ENCODE peak calls at places on chromosomes 12 and 14, in eight cellular contexts. One of them, this sample, is unnamed.

GRCh38 chr14:35400707-35401421 is 3.7 kb downstream of the NFKBIA start:
- DNase-seq in mesothelial cell of epicardium: no peak
- DNase-seq in HEK293T: no peak
- DNase-seq in psoas muscle: no peak
- DNase-seq in NCI-H774: no peak
- DNase-seq in vagina: no peak
- DNase-seq in caudate nucleus: peak; percentile 37
- DNase-seq in dorsolateral prefrontal cortex: no peak
- DNase-seq in this sample: peak; percentile 73

GRCh38 chr14:93219103-93219726 is 12.2 kb downstream of the UBR7 start:
- DNase-seq in vagina: no peak
- DNase-seq in HEK293T: peak; percentile 46
- DNase-seq in psoas muscle: no peak
- DNase-seq in caudate nucleus: no peak
- DNase-seq in NCI-H774: peak; percentile 21
- DNase-seq in dorsolateral prefrontal cortex: no peak
- DNase-seq in mesothelial cell of epicardium: no peak
- DNase-seq in this sample: peak; percentile 67

GRCh38 chr14:26687438-26687837 is 89.6 kb upstream of the NOVA1 start:
- DNase-seq in HEK293T: no peak
- DNase-seq in psoas muscle: no peak
- DNase-seq in dorsolateral prefrontal cortex: no peak
- DNase-seq in NCI-H774: no peak
- DNase-seq in vagina: no peak
- DNase-seq in mesothelial cell of epicardium: no peak
- DNase-seq in caudate nucleus: no peak
- DNase-seq in this sample: no peak

GRCh38 chr14:101657372-101657771 is 96.1 kb downstream of the DIO3 start:
- DNase-seq in psoas muscle: no peak
- DNase-seq in NCI-H774: no peak
- DNase-seq in dorsolateral prefrontal cortex: no peak
- DNase-seq in mesothelial cell of epicardium: no peak
- DNase-seq in caudate nucleus: no peak
- DNase-seq in vagina: no peak
- DNase-seq in HEK293T: no peak
- DNase-seq in this sample: no peak

GRCh38 chr12:34399631-34400422 is 377.5 kb downstream of the ALG10 start:
- DNase-seq in dorsolateral prefrontal cortex: peak; percentile 26
- DNase-seq in NCI-H774: no peak
- DNase-seq in caudate nucleus: no peak
- DNase-seq in mesothelial cell of epicardium: no peak
- DNase-seq in HEK293T: peak; percentile 0
- DNase-seq in vagina: peak; percentile 91
- DNase-seq in psoas muscle: peak; percentile 4
- DNase-seq in this sample: no peak

GRCh38 chr12:53618340-53618739 is 7.8 kb downstream of the ATF7 start:
- DNase-seq in psoas muscle: no peak
- DNase-seq in vagina: no peak
- DNase-seq in mesothelial cell of epicardium: no peak
- DNase-seq in NCI-H774: no peak
- DNase-seq in caudate nucleus: no peak
- DNase-seq in HEK293T: no peak
- DNase-seq in dorsolateral prefrontal cortex: no peak
- DNase-seq in this sample: no peak

GRCh38 chr14:73988065-73988464 is 31.0 kb downstream of the ENTPD5 start:
- DNase-seq in dorsolateral prefrontal cortex: no peak
- DNase-seq in mesothelial cell of epicardium: no peak
- DNase-seq in NCI-H774: no peak
- DNase-seq in HEK293T: no peak
- DNase-seq in caudate nucleus: no peak
- DNase-seq in psoas muscle: no peak
- DNase-seq in vagina: no peak
- DNase-seq in this sample: no peak

GRCh38 chr14:80618751-80619329 is 322.7 kb downstream of the CEP128 start:
- DNase-seq in psoas muscle: no peak
- DNase-seq in NCI-H774: no peak
- DNase-seq in dorsolateral prefrontal cortex: no peak
- DNase-seq in vagina: no peak
- DNase-seq in HEK293T: no peak
- DNase-seq in mesothelial cell of epicardium: no peak
- DNase-seq in caudate nucleus: no peak
- DNase-seq in this sample: no peak

GRCh38 chr14:72549848-72550247 is 344.1 kb downstream of the DPF3 start:
- DNase-seq in vagina: no peak
- DNase-seq in mesothelial cell of epicardium: no peak
- DNase-seq in HEK293T: no peak
- DNase-seq in caudate nucleus: no peak
- DNase-seq in NCI-H774: no peak
- DNase-seq in psoas muscle: no peak
- DNase-seq in dorsolateral prefrontal cortex: no peak
- DNase-seq in this sample: no peak

GRCh38 chr12:52066346-52067080 is 3.3 kb upstream of the ATG101 start:
- DNase-seq in NCI-H774: no peak
- DNase-seq in caudate nucleus: no peak
- DNase-seq in vagina: no peak
- DNase-seq in HEK293T: no peak
- DNase-seq in dorsolateral prefrontal cortex: no peak
- DNase-seq in mesothelial cell of epicardium: no peak
- DNase-seq in psoas muscle: no peak
- DNase-seq in this sample: no peak

GRCh38 chr12:42862055-42862454 is 272.5 kb upstream of the PRICKLE1 start:
- DNase-seq in NCI-H774: no peak
- DNase-seq in psoas muscle: no peak
- DNase-seq in dorsolateral prefrontal cortex: no peak
- DNase-seq in caudate nucleus: no peak
- DNase-seq in mesothelial cell of epicardium: no peak
- DNase-seq in HEK293T: no peak
- DNase-seq in vagina: no peak
- DNase-seq in this sample: no peak

GRCh38 chr14:95739356-95739755 is 25.4 kb upstream of the TCL1A start:
- DNase-seq in psoas muscle: no peak
- DNase-seq in HEK293T: no peak
- DNase-seq in caudate nucleus: no peak
- DNase-seq in vagina: no peak
- DNase-seq in mesothelial cell of epicardium: no peak
- DNase-seq in dorsolateral prefrontal cortex: no peak
- DNase-seq in NCI-H774: no peak
- DNase-seq in this sample: no peak

GRCh38 chr12:55875704-55876103 is 33.0 kb upstream of the MMP19 start:
- DNase-seq in dorsolateral prefrontal cortex: no peak
- DNase-seq in caudate nucleus: no peak
- DNase-seq in HEK293T: no peak
- DNase-seq in mesothelial cell of epicardium: no peak
- DNase-seq in NCI-H774: no peak
- DNase-seq in psoas muscle: no peak
- DNase-seq in vagina: no peak
- DNase-seq in this sample: no peak

GRCh38 chr12:98939350-98939749 is 294.3 kb downstream of the APAF1 start:
- DNase-seq in HEK293T: peak; percentile 21
- DNase-seq in caudate nucleus: no peak
- DNase-seq in dorsolateral prefrontal cortex: no peak
- DNase-seq in mesothelial cell of epicardium: no peak
- DNase-seq in NCI-H774: no peak
- DNase-seq in vagina: no peak
- DNase-seq in psoas muscle: no peak
- DNase-seq in this sample: peak; percentile 2

GRCh38 chr14:62066304-62066703 is 304.1 kb downstream of the SNAPC1 start:
- DNase-seq in mesothelial cell of epicardium: no peak
- DNase-seq in psoas muscle: no peak
- DNase-seq in vagina: no peak
- DNase-seq in NCI-H774: no peak
- DNase-seq in HEK293T: no peak
- DNase-seq in dorsolateral prefrontal cortex: no peak
- DNase-seq in caudate nucleus: no peak
- DNase-seq in this sample: no peak

GRCh38 chr12:96177013-96177412 is 17.2 kb upstream of the ELK3 start:
- DNase-seq in caudate nucleus: no peak
- DNase-seq in vagina: no peak
- DNase-seq in mesothelial cell of epicardium: no peak
- DNase-seq in psoas muscle: no peak
- DNase-seq in HEK293T: no peak
- DNase-seq in dorsolateral prefrontal cortex: no peak
- DNase-seq in NCI-H774: no peak
- DNase-seq in this sample: no peak

GRCh38 chr12:24997970-24998582 is 49.2 kb upstream of the BCAT1 start:
- DNase-seq in NCI-H774: no peak
- DNase-seq in caudate nucleus: no peak
- DNase-seq in HEK293T: no peak
- DNase-seq in dorsolateral prefrontal cortex: no peak
- DNase-seq in psoas muscle: no peak
- DNase-seq in vagina: no peak
- DNase-seq in mesothelial cell of epicardium: no peak
- DNase-seq in this sample: no peak

GRCh38 chr12:6254491-6254890 is 54.3 kb downstream of the CD9 start:
- DNase-seq in mesothelial cell of epicardium: no peak
- DNase-seq in NCI-H774: no peak
- DNase-seq in vagina: no peak
- DNase-seq in psoas muscle: no peak
- DNase-seq in caudate nucleus: no peak
- DNase-seq in HEK293T: no peak
- DNase-seq in dorsolateral prefrontal cortex: no peak
- DNase-seq in this sample: no peak

GRCh38 chr12:122437656-122438121 is 15.2 kb upstream of the CLIP1 start:
- DNase-seq in HEK293T: no peak
- DNase-seq in dorsolateral prefrontal cortex: peak; percentile 86
- DNase-seq in vagina: no peak
- DNase-seq in caudate nucleus: peak; percentile 38
- DNase-seq in psoas muscle: peak; percentile 68
- DNase-seq in NCI-H774: no peak
- DNase-seq in mesothelial cell of epicardium: no peak
- DNase-seq in this sample: no peak

GRCh38 chr12:12741705-12742104 is 24.5 kb downstream of the CDKN1B start:
- DNase-seq in HEK293T: no peak
- DNase-seq in psoas muscle: no peak
- DNase-seq in caudate nucleus: no peak
- DNase-seq in mesothelial cell of epicardium: no peak
- DNase-seq in vagina: no peak
- DNase-seq in NCI-H774: no peak
- DNase-seq in dorsolateral prefrontal cortex: no peak
- DNase-seq in this sample: no peak

GRCh38 chr14:59282366-59282765 is 93.9 kb downstream of the DAAM1 start:
- DNase-seq in vagina: no peak
- DNase-seq in psoas muscle: no peak
- DNase-seq in dorsolateral prefrontal cortex: no peak
- DNase-seq in caudate nucleus: no peak
- DNase-seq in NCI-H774: no peak
- DNase-seq in HEK293T: no peak
- DNase-seq in mesothelial cell of epicardium: no peak
- DNase-seq in this sample: no peak

GRCh38 chr12:122203968-122204828 is 689 bp downstream of the B3GNT4 start:
- DNase-seq in mesothelial cell of epicardium: no peak
- DNase-seq in dorsolateral prefrontal cortex: no peak
- DNase-seq in NCI-H774: no peak
- DNase-seq in caudate nucleus: no peak
- DNase-seq in vagina: no peak
- DNase-seq in psoas muscle: no peak
- DNase-seq in HEK293T: no peak
- DNase-seq in this sample: no peak

GRCh38 chr12:1915082-1915968 is 3.1 kb downstream of the CACNA2D4 start:
- DNase-seq in mesothelial cell of epicardium: no peak
- DNase-seq in NCI-H774: no peak
- DNase-seq in HEK293T: peak; percentile 3
- DNase-seq in dorsolateral prefrontal cortex: no peak
- DNase-seq in caudate nucleus: no peak
- DNase-seq in vagina: peak; percentile 77
- DNase-seq in psoas muscle: no peak
- DNase-seq in this sample: no peak

GRCh38 chr12:12194206-12194605 is 72.6 kb downstream of the LRP6 start:
- DNase-seq in NCI-H774: no peak
- DNase-seq in mesothelial cell of epicardium: no peak
- DNase-seq in psoas muscle: no peak
- DNase-seq in dorsolateral prefrontal cortex: no peak
- DNase-seq in caudate nucleus: no peak
- DNase-seq in HEK293T: no peak
- DNase-seq in vagina: no peak
- DNase-seq in this sample: peak; percentile 28

GRCh38 chr14:75845136-75845804 is 136.5 kb downstream of the TGFB3 start:
- DNase-seq in caudate nucleus: no peak
- DNase-seq in vagina: no peak
- DNase-seq in NCI-H774: no peak
- DNase-seq in psoas muscle: no peak
- DNase-seq in HEK293T: no peak
- DNase-seq in mesothelial cell of epicardium: no peak
- DNase-seq in dorsolateral prefrontal cortex: no peak
- DNase-seq in this sample: no peak

GRCh38 chr12:10331642-10332239 is 24.1 kb downstream of the KLRD1 start:
- DNase-seq in HEK293T: peak; percentile 59
- DNase-seq in psoas muscle: no peak
- DNase-seq in vagina: no peak
- DNase-seq in caudate nucleus: no peak
- DNase-seq in dorsolateral prefrontal cortex: no peak
- DNase-seq in mesothelial cell of epicardium: no peak
- DNase-seq in NCI-H774: peak; percentile 20
- DNase-seq in this sample: peak; percentile 49

GRCh38 chr12:20646239-20646827 is 48.8 kb upstream of the SLCO1C1 start:
- DNase-seq in mesothelial cell of epicardium: no peak
- DNase-seq in HEK293T: peak; percentile 38
- DNase-seq in psoas muscle: no peak
- DNase-seq in dorsolateral prefrontal cortex: no peak
- DNase-seq in NCI-H774: peak; percentile 5
- DNase-seq in vagina: no peak
- DNase-seq in caudate nucleus: no peak
- DNase-seq in this sample: peak; percentile 58

GRCh38 chr12:121538699-121539061 is 42.1 kb downstream of the KDM2B start:
- DNase-seq in HEK293T: peak; percentile 22
- DNase-seq in mesothelial cell of epicardium: no peak
- DNase-seq in dorsolateral prefrontal cortex: no peak
- DNase-seq in vagina: no peak
- DNase-seq in psoas muscle: no peak
- DNase-seq in caudate nucleus: no peak
- DNase-seq in NCI-H774: peak; percentile 46
- DNase-seq in this sample: peak; percentile 75